ENCODE peak calls at places on chromosome 12, in ten cellular contexts. N, H, J, G, F, V, I, Q, O and R are unnamed samples.

GRCh38 chr12:7756993-7757392 is 8.0 kb upstream of the NANOGNB start:
- DNase-seq in N (no peak), H (no peak), J (no peak), G (no peak), F (no peak), V (no peak), I (no peak), Q (no peak), O (no peak), R (no peak)

GRCh38 chr12:103560604-103561101 is 26.4 kb upstream of the STAB2 start:
- DNase-seq in N (peak), H (peak), J (no peak), G (peak), F (peak), V (no peak), I (peak), Q (no peak), O (no peak), R (no peak)

GRCh38 chr12:28870839-28871440 is 278.1 kb upstream of the FAR2 start:
- DNase-seq in N (peak), H (peak), J (no peak), G (peak), F (peak), V (no peak), I (no peak), Q (no peak), O (no peak), R (no peak)

GRCh38 chr12:119942386-119942785 is 46.6 kb upstream of the BICDL1 start:
- DNase-seq in N (no peak), H (no peak), J (no peak), G (no peak), F (no peak), V (no peak), I (no peak), Q (no peak), O (no peak), R (no peak)

GRCh38 chr12:98317939-98318899 is 197.2 kb upstream of the TMPO start:
- DNase-seq in N (no peak), H (no peak), J (no peak), G (no peak), F (no peak), V (no peak), I (no peak), Q (no peak), O (no peak), R (no peak)

GRCh38 chr12:98893601-98894411 is 248.7 kb downstream of the APAF1 start:
- DNase-seq in N (no peak), H (no peak), J (no peak), G (no peak), F (no peak), V (no peak), I (no peak), Q (no peak), O (no peak), R (no peak)

GRCh38 chr12:112151766-112152541 is 26.6 kb downstream of the TRAFD1 start:
- DNase-seq in N (no peak), H (no peak), J (no peak), G (no peak), F (no peak), V (no peak), I (no peak), Q (peak), O (peak), R (no peak)

GRCh38 chr12:102990419-102990818 is 32.9 kb downstream of the ASCL1 start:
- DNase-seq in N (no peak), H (no peak), J (no peak), G (no peak), F (no peak), V (peak), I (no peak), Q (no peak), O (no peak), R (no peak)

GRCh38 chr12:70364695-70365397 is 1.2 kb upstream of the KCNMB4 start:
- DNase-seq in N (no peak), H (no peak), J (no peak), G (no peak), F (no peak), V (no peak), I (no peak), Q (no peak), O (no peak), R (no peak)

GRCh38 chr12:50239355-50239891 is 43.9 kb downstream of the LIMA1 start:
- DNase-seq in N (no peak), H (no peak), J (no peak), G (no peak), F (no peak), V (no peak), I (no peak), Q (no peak), O (no peak), R (no peak)